ENCODE peak calls at places on chromosomes 7 and 10, in eight cellular contexts. O is Caco-2; U is cardiac fibroblast; A is fibroblast of mammary gland; G is foreskin fibroblast; B is CD8-positive, alpha-beta T cell; Y is body of pancreas; W is HCT116. I is an unnamed sample.

GRCh38 chr10:44051584-44052385 is 333.1 kb downstream of the CXCL12 start:
- DNase-seq in O (no peak), U (peak; percentile 59), A (peak; percentile 86), G (no peak), B (no peak), Y (peak; percentile 68), W (no peak), I (no peak)

GRCh38 chr10:103618575-103619423 is 125.3 kb downstream of the NEURL1 start:
- DNase-seq in O (no peak), U (peak; percentile 97), A (peak; percentile 83), G (peak; percentile 78), B (no peak), Y (peak; percentile 59), W (no peak), I (peak; percentile 35)

GRCh38 chr7:6398943-6399342 is 48.8 kb downstream of the DAGLB start:
- DNase-seq in O (no peak), U (peak; percentile 34), A (no peak), G (no peak), B (no peak), Y (peak; percentile 37), W (no peak), I (no peak)

GRCh38 chr7:122885583-122886356 is 490 bp downstream of the CADPS2 start:
- DNase-seq in O (peak; percentile 39), U (peak; percentile 51), A (peak; percentile 24), G (peak; percentile 5), B (no peak), Y (peak; percentile 40), W (no peak), I (no peak)

GRCh38 chr7:98202367-98203195 is 8.7 kb upstream of the BHLHA15 start:
- DNase-seq in O (no peak), U (no peak), A (no peak), G (no peak), B (peak; percentile 52), Y (no peak), W (no peak), I (no peak)

GRCh38 chr10:114043532-114044250 is at the start of gene ADRB1:
- DNase-seq in O (peak; percentile 88), U (peak; percentile 25), A (no peak), G (peak; percentile 57), B (peak; percentile 10), Y (peak; percentile 80), W (peak; percentile 53), I (no peak)

GRCh38 chr7:48090095-48090805 is 1.2 kb downstream of the UPP1 start:
- DNase-seq in O (no peak), U (peak; percentile 55), A (peak; percentile 28), G (peak; percentile 39), B (no peak), Y (peak; percentile 52), W (no peak), I (no peak)

GRCh38 chr10:132645630-132646442 is 108.2 kb downstream of the INPP5A start:
- DNase-seq in O (no peak), U (no peak), A (no peak), G (no peak), B (no peak), Y (peak; percentile 8), W (no peak), I (no peak)

GRCh38 chr10:86292462-86293322 is 73.9 kb downstream of the GRID1 start:
- DNase-seq in O (no peak), U (no peak), A (no peak), G (no peak), B (no peak), Y (no peak), W (no peak), I (no peak)

GRCh38 chr10:79054203-79055099 is 14.3 kb upstream of the ZMIZ1 start:
- DNase-seq in O (no peak), U (no peak), A (no peak), G (no peak), B (no peak), Y (peak; percentile 68), W (no peak), I (no peak)

GRCh38 chr10:86259901-86260562 is 106.6 kb downstream of the GRID1 start:
- DNase-seq in O (no peak), U (no peak), A (no peak), G (no peak), B (no peak), Y (no peak), W (no peak), I (no peak)

GRCh38 chr7:99997545-99998137 is 17.8 kb upstream of the ZKSCAN1 start:
- DNase-seq in O (peak; percentile 77), U (peak; percentile 38), A (peak; percentile 22), G (no peak), B (peak; percentile 69), Y (peak; percentile 63), W (no peak), I (no peak)

GRCh38 chr7:44078521-44078920 is 3.8 kb downstream of the POLM start:
- DNase-seq in O (no peak), U (no peak), A (no peak), G (no peak), B (no peak), Y (no peak), W (no peak), I (no peak)

GRCh38 chr10:78377362-78377761 is 343.7 kb downstream of the RPS24 start:
- DNase-seq in O (no peak), U (peak; percentile 47), A (no peak), G (no peak), B (no peak), Y (no peak), W (no peak), I (no peak)

GRCh38 chr7:95330194-95331003 is 6.1 kb upstream of the PON1 start:
- DNase-seq in O (no peak), U (peak; percentile 49), A (peak; percentile 37), G (no peak), B (no peak), Y (no peak), W (no peak), I (no peak)
- H3K4me3 ChIP-seq in O (no peak overlapping the region), U (no peak overlapping the region), A (peak overlapping the region; percentile 20), G (no peak overlapping the region), B (peak overlapping the region; percentile 26), Y (no peak overlapping the region), W (no peak overlapping the region), I (no peak overlapping the region)

GRCh38 chr10:47311900-47312662 is 10.2 kb upstream of the GDF2 start:
- DNase-seq in O (peak; percentile 90), U (peak; percentile 78), A (peak; percentile 51), G (peak; percentile 45), B (peak; percentile 73), Y (peak; percentile 93), W (peak; percentile 31), I (peak; percentile 29)
- TF ChIP-seq CTCF in O (peak; percentile 99), U (peak; percentile 96), A (peak; percentile 68), G (peak; percentile 91), B (peak; percentile 92), Y (peak; percentile 93), W (peak; percentile 63), I (peak; percentile 98)

DNA sequence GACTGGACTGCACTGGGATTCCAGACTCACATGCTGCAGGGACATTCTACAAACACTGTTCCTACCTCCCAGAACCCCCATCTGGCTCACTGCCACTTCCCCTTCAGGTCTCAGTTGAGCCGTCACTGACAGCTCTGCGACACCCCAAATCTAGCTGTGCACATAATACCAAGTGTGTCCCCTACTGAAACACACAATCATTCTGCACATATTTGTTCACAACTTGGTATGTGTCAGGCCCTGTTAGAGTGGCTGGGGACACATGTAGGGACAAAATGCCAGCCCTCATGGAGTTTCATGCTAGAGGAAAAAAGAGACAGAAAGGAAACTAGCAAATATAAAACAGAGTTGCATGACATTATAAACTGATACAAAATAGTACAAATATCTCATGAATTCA is 5.3 kb downstream of the PRKCQ start:
- DNase-seq in O (no peak), U (no peak), A (no peak), G (no peak), B (no peak), Y (no peak), W (no peak), I (no peak)
- H3K4me3 ChIP-seq in O (no peak overlapping the region), U (no peak overlapping the region), A (no peak overlapping the region), G (no peak overlapping the region), B (no peak overlapping the region), Y (no peak overlapping the region), W (no peak overlapping the region), I (no peak overlapping the region)

GRCh38 chr7:139695616-139696015 is 82.2 kb downstream of the HIPK2 start:
- DNase-seq in O (no peak), U (peak; percentile 26), A (peak; percentile 68), G (no peak), B (no peak), Y (no peak), W (no peak), I (no peak)
- TF ChIP-seq CTCF in O (no peak), U (no peak), A (no peak), G (no peak), B (no peak), Y (no peak), W (no peak), I (no peak)

GRCh38 chr10:104640339-104641149 is 546 bp upstream of the SORCS3 start:
- DNase-seq in O (no peak), U (no peak), A (no peak), G (no peak), B (no peak), Y (no peak), W (no peak), I (no peak)

GRCh38 chr10:104639595-104640338 is 1.3 kb upstream of the SORCS3 start:
- DNase-seq in O (no peak), U (no peak), A (no peak), G (no peak), B (no peak), Y (no peak), W (no peak), I (no peak)

GRCh38 chr10:104642311-104643022 is 1.4 kb downstream of the SORCS3 start:
- DNase-seq in O (no peak), U (no peak), A (peak; percentile 17), G (no peak), B (no peak), Y (peak; percentile 19), W (no peak), I (no peak)

GRCh38 chr10:104642001-104642270 is 846 bp downstream of the SORCS3 start:
- DNase-seq in O (no peak), U (no peak), A (no peak), G (no peak), B (no peak), Y (no peak), W (no peak), I (no peak)

GRCh38 chr10:104641150-104642000 is at the start of gene SORCS3:
- DNase-seq in O (no peak), U (no peak), A (no peak), G (no peak), B (no peak), Y (no peak), W (no peak), I (no peak)
- H3K4me3 ChIP-seq in O (no peak within 1 kb of the TSS), U (no peak within 1 kb of the TSS), A (no peak within 1 kb of the TSS), G (no peak within 1 kb of the TSS), B (no peak within 1 kb of the TSS), Y (no peak within 1 kb of the TSS), W (no peak within 1 kb of the TSS), I (peak within 1 kb of the TSS; percentile 14)

DNA sequence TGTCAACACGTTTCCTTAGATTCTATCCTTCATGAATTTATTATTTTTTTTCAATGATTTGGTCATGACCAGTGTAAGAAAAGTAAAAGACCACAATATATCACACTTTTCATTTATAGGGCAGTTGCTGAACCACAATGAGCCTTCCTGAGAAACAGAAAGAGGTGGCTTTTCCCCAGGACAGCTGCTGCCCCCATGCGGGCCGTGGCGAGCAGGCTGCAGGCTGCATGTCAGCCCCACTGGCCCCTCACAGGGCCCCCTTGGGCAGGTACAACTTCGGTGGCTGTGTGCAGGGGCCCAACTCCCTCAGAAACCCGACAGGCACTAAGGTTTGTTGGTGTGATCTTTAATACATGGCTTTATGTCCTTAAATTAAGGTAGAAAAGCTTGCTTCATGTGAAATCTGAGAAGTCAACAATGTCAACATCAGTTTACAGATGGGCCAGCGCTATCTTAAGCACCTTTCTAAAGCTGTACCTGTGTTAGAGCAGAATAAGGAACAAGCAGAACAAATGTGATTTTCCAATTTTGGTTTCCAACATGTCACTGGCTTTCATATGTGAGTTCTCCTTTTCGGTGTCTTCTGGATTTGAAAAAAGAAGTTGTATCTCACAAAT is 10.6 kb downstream of the BEND7 start:
- DNase-seq in O (peak; percentile 41), U (peak; percentile 37), A (no peak), G (no peak), B (no peak), Y (no peak), W (no peak), I (no peak)
- TF ChIP-seq CTCF in O (peak; percentile 70), U (peak; percentile 58), A (no peak), G (peak; percentile 35), B (no peak), Y (no peak), W (no peak), I (peak; percentile 66)